ENCODE peak calls at places on chromosome 7, in five cellular contexts. Y is IMR-90, J is RWPE1, I is dorsolateral prefrontal cortex, B is AG04450. V is an unnamed sample.
A peak's percentile ranks its signal among the peaks of the same experiment; 100 is the strongest.

GRCh38 chr7:70614237-70614984 is 517.5 kb upstream of the GALNT17 start:
- DNase-seq in Y (peak; percentile 30), J (no peak), I (peak; percentile 38), B (no peak), V (peak; percentile 15)

GRCh38 chr7:47666164-47666862 is 84.4 kb upstream of the TNS3 start:
- DNase-seq in Y (peak; percentile 75), J (no peak), I (no peak), B (peak; percentile 23), V (no peak)

GRCh38 chr7:131880078-131880477 is 323.6 kb upstream of the PODXL start:
- DNase-seq in Y (no peak), J (no peak), I (no peak), B (no peak), V (no peak)

GRCh38 chr7:39949980-39950472 is at the start of gene CDK13:
- DNase-seq in Y (peak; percentile 64), J (peak; percentile 76), I (peak; percentile 66), B (no peak), V (peak; percentile 47)

GRCh38 chr7:37142943-37143342 is 305.7 kb downstream of the ELMO1 start:
- DNase-seq in Y (no peak), J (no peak), I (no peak), B (no peak), V (no peak)

GRCh38 chr7:127525866-127526456 is 59.4 kb downstream of the GCC1 start:
- DNase-seq in Y (no peak), J (no peak), I (no peak), B (no peak), V (no peak)

GRCh38 chr7:1422512-1423265 is 36.6 kb downstream of the MICALL2 start:
- DNase-seq in Y (no peak), J (no peak), I (no peak), B (no peak), V (no peak)

GRCh38 chr7:104823177-104823576 is 190.8 kb upstream of the KMT2E start:
- DNase-seq in Y (no peak), J (no peak), I (no peak), B (no peak), V (no peak)

GRCh38 chr7:43658718-43659548 is 70.4 kb downstream of the COA1 start:
- DNase-seq in Y (peak; percentile 93), J (peak; percentile 42), I (no peak), B (no peak), V (no peak)

GRCh38 chr7:101410743-101411476 is 48.2 kb downstream of the COL26A1 start:
- DNase-seq in Y (no peak), J (peak; percentile 39), I (peak; percentile 12), B (no peak), V (no peak)

GRCh38 chr7:19061331-19061730 is 56.1 kb downstream of the TWIST1 start:
- DNase-seq in Y (peak; percentile 10), J (no peak), I (no peak), B (no peak), V (no peak)
- TF ChIP-seq CTCF in Y (no peak), J (no peak), I (no peak), B (no peak), V (no peak)

GRCh38 chr7:140570120-140570519 is 70.5 kb downstream of the DENND2A start:
- DNase-seq in Y (no peak), J (no peak), I (no peak), B (no peak), V (no peak)

GRCh38 chr7:140568021-140568813 is 72.4 kb downstream of the DENND2A start:
- DNase-seq in Y (no peak), J (no peak), I (no peak), B (no peak), V (no peak)

GRCh38 chr7:140576589-140576988 is 64.0 kb downstream of the DENND2A start:
- DNase-seq in Y (no peak), J (no peak), I (no peak), B (no peak), V (no peak)

DNA sequence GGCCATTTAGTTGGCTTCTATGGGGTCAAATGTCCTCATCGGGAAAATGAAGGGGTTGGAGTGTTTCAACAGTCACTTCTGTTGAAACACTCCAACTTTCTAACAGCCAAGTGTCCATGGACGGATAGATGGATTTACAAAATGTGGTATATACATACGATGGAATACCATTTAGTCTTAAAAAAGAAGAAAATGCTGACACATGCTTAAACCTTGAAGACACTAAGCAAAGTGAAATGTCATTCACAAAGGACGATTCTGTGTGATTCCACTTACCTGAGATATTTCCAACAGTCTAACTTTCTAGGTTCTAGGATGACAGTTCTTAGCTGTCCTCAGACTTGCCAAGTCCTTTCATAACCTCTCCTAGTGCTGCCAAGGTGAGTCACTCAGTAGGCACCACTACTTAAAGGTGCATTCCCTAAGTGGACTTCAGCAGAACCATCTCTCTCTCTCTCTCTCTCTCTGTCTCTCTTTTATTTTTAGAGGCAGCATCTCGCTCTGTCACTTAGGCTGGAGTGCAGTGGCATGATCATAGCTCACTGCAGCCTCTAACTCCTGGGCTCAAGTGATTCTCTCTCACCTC is 69.0 kb downstream of the DENND2A start:
- DNase-seq in Y (peak; percentile 41), J (peak; percentile 61), I (no peak), B (no peak), V (no peak)
- TF ChIP-seq CTCF in Y (no peak), J (no peak), I (no peak), B (no peak), V (no peak)

DNA sequence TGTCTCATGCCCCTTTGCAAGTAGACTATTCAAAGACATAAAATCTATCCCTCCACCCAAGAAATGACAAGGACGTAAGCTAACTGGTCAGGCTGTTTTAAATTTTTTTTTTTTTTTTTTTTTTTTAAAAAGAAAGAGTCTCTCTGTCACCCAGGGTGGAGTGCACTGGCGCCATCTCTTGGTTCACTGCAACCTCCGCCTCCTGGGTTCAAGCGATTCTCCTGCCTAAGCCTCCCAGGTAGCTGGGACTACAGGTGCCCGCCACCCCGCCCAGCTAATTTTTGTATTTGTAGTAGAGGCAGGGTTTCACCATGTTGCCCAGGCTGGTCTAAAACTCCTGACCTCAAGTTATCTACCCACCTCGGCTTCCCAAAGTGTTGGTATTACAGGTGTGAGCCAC is 11.2 kb downstream of the TRA2A start:
- DNase-seq in Y (no peak), J (no peak), I (no peak), B (no peak), V (no peak)
- TF ChIP-seq CTCF in Y (peak; percentile 17), J (peak; percentile 33), I (no peak), B (peak; percentile 16), V (no peak)

GRCh38 chr7:27555670-27556069 is 107.0 kb downstream of the HIBADH start:
- DNase-seq in Y (no peak), J (no peak), I (no peak), B (no peak), V (peak; percentile 43)

GRCh38 chr7:27564881-27565482 is 97.7 kb downstream of the HIBADH start:
- DNase-seq in Y (no peak), J (no peak), I (no peak), B (no peak), V (no peak)

GRCh38 chr7:27554826-27555225 is 107.9 kb downstream of the HIBADH start:
- DNase-seq in Y (no peak), J (no peak), I (no peak), B (no peak), V (no peak)

GRCh38 chr7:27560706-27561235 is 101.9 kb downstream of the HIBADH start:
- DNase-seq in Y (peak; percentile 91), J (no peak), I (no peak), B (peak; percentile 23), V (no peak)
- TF ChIP-seq CTCF in Y (no peak), J (no peak), I (no peak), B (peak; percentile 34), V (no peak)

GRCh38 chr7:94366163-94366562 is 28.5 kb upstream of the COL1A2 start:
- DNase-seq in Y (no peak), J (no peak), I (no peak), B (no peak), V (no peak)

GRCh38 chr7:94367940-94368339 is 26.8 kb upstream of the COL1A2 start:
- DNase-seq in Y (peak; percentile 65), J (no peak), I (no peak), B (no peak), V (no peak)

GRCh38 chr7:94368371-94368791 is 26.3 kb upstream of the COL1A2 start:
- DNase-seq in Y (peak; percentile 90), J (no peak), I (no peak), B (peak; percentile 76), V (no peak)

GRCh38 chr7:94366827-94367226 is 27.9 kb upstream of the COL1A2 start:
- DNase-seq in Y (no peak), J (no peak), I (no peak), B (no peak), V (no peak)

GRCh38 chr7:94364816-94365215 is 29.9 kb upstream of the COL1A2 start:
- DNase-seq in Y (no peak), J (no peak), I (no peak), B (no peak), V (no peak)
- TF ChIP-seq CTCF in Y (no peak), J (no peak), I (no peak), B (no peak), V (no peak)

GRCh38 chr7:32042900-32043299 is 27.3 kb downstream of the PDE1C start:
- DNase-seq in Y (no peak), J (no peak), I (no peak), B (no peak), V (no peak)
- TF ChIP-seq CTCF in Y (no peak), J (no peak), I (no peak), B (no peak), V (no peak)

DNA sequence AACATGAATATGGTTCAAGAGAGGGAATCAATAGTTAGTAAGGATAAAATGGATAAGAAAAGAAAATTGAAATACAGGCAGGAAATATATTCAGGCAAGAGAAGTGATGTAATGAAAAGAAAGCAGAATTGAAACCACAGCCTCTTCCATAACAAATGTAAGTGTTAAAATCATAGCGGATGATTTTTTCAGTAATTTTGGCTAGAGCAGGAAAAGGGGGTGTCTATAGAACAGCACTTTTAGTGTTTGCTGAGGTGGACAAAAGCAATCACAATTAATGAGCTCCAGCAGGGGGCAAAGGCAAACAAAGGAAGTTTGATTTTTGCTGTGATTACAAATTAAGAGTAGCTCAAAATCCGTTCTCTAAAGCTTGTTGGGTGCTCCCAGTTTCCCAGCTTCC is 79.0 kb downstream of the TRIL start:
- DNase-seq in Y (no peak), J (no peak), I (no peak), B (no peak), V (no peak)
- TF ChIP-seq CTCF in Y (no peak), J (no peak), I (no peak), B (peak; percentile 21), V (no peak)

GRCh38 chr7:109641445-109641844 is 1071.8 kb downstream of the DNAJB9 start:
- DNase-seq in Y (no peak), J (no peak), I (no peak), B (no peak), V (no peak)
- TF ChIP-seq CTCF in Y (no peak), J (no peak), I (no peak), B (no peak), V (no peak)

GRCh38 chr7:152608656-152609055 is 67.3 kb downstream of the XRCC2 start:
- DNase-seq in Y (no peak), J (no peak), I (no peak), B (no peak), V (no peak)
- TF ChIP-seq CTCF in Y (no peak), J (no peak), I (no peak), B (no peak), V (no peak)